ENCODE peak calls at places on chromosomes 12 and 14, in six cellular contexts. One of them, this sample, is unnamed.

GRCh38 chr14:105931808-105932483 is 405.6 kb downstream of the TMEM121 start:
- DNase-seq in IMR-90: no peak
- DNase-seq in tibial nerve: no peak
- DNase-seq in A549: peak; percentile 36
- DNase-seq in heart left ventricle: no peak
- DNase-seq in right lobe of liver: peak; percentile 8
- DNase-seq in this sample: peak; percentile 37

GRCh38 chr12:78095623-78096022 is 264.9 kb downstream of the NAV3 start:
- DNase-seq in IMR-90: no peak
- DNase-seq in tibial nerve: no peak
- DNase-seq in A549: no peak
- DNase-seq in heart left ventricle: no peak
- DNase-seq in right lobe of liver: no peak
- DNase-seq in this sample: no peak

GRCh38 chr12:104219908-104220404 is 4.4 kb downstream of the TXNRD1 start:
- DNase-seq in IMR-90: peak; percentile 83
- DNase-seq in tibial nerve: no peak
- DNase-seq in A549: peak; percentile 93
- DNase-seq in heart left ventricle: no peak
- DNase-seq in right lobe of liver: no peak
- DNase-seq in this sample: peak; percentile 55

GRCh38 chr14:30655658-30656057 is 33.5 kb downstream of the SCFD1 start:
- DNase-seq in IMR-90: no peak
- DNase-seq in tibial nerve: no peak
- DNase-seq in A549: no peak
- DNase-seq in heart left ventricle: no peak
- DNase-seq in right lobe of liver: no peak
- DNase-seq in this sample: no peak

GRCh38 chr14:83147006-83147405 is 1613.4 kb upstream of the SEL1L start:
- DNase-seq in IMR-90: peak; percentile 90
- DNase-seq in tibial nerve: no peak
- DNase-seq in A549: no peak
- DNase-seq in heart left ventricle: no peak
- DNase-seq in right lobe of liver: no peak
- DNase-seq in this sample: no peak

GRCh38 chr12:66074561-66074960 is 56.0 kb downstream of the LLPH start:
- DNase-seq in IMR-90: peak; percentile 79
- DNase-seq in tibial nerve: no peak
- DNase-seq in A549: no peak
- DNase-seq in heart left ventricle: no peak
- DNase-seq in right lobe of liver: no peak
- DNase-seq in this sample: no peak

GRCh38 chr14:87894920-87895319 is 98.1 kb downstream of the GALC start:
- DNase-seq in IMR-90: no peak
- DNase-seq in tibial nerve: no peak
- DNase-seq in A549: no peak
- DNase-seq in heart left ventricle: no peak
- DNase-seq in right lobe of liver: no peak
- DNase-seq in this sample: no peak

GRCh38 chr12:75784591-75784990 is 247.0 kb downstream of the PHLDA1 start:
- DNase-seq in IMR-90: peak; percentile 14
- DNase-seq in tibial nerve: no peak
- DNase-seq in A549: no peak
- DNase-seq in heart left ventricle: peak; percentile 47
- DNase-seq in right lobe of liver: peak; percentile 94
- DNase-seq in this sample: peak; percentile 37

GRCh38 chr12:60760965-60761364 is 1165.1 kb downstream of the SLC16A7 start:
- DNase-seq in IMR-90: no peak
- DNase-seq in tibial nerve: no peak
- DNase-seq in A549: no peak
- DNase-seq in heart left ventricle: no peak
- DNase-seq in right lobe of liver: no peak
- DNase-seq in this sample: no peak

GRCh38 chr12:80121661-80122060 is 22.3 kb downstream of the OTOGL start:
- DNase-seq in IMR-90: peak; percentile 15
- DNase-seq in tibial nerve: no peak
- DNase-seq in A549: no peak
- DNase-seq in heart left ventricle: no peak
- DNase-seq in right lobe of liver: no peak
- DNase-seq in this sample: no peak

GRCh38 chr12:12327802-12328201 is 22.2 kb downstream of the MANSC1 start:
- DNase-seq in IMR-90: peak; percentile 73
- DNase-seq in tibial nerve: peak; percentile 62
- DNase-seq in A549: peak; percentile 55
- DNase-seq in heart left ventricle: no peak
- DNase-seq in right lobe of liver: no peak
- DNase-seq in this sample: no peak

GRCh38 chr12:66662729-66663128 is 16.1 kb downstream of the GRIP1 start:
- DNase-seq in IMR-90: peak; percentile 33
- DNase-seq in tibial nerve: no peak
- DNase-seq in A549: no peak
- DNase-seq in heart left ventricle: no peak
- DNase-seq in right lobe of liver: no peak
- DNase-seq in this sample: no peak

GRCh38 chr14:95370076-95370475 is 50.4 kb upstream of the CLMN start:
- DNase-seq in IMR-90: no peak
- DNase-seq in tibial nerve: no peak
- DNase-seq in A549: no peak
- DNase-seq in heart left ventricle: no peak
- DNase-seq in right lobe of liver: no peak
- DNase-seq in this sample: no peak

GRCh38 chr12:122908915-122909314 is 13.0 kb upstream of the VPS37B start:
- DNase-seq in IMR-90: no peak
- DNase-seq in tibial nerve: no peak
- DNase-seq in A549: no peak
- DNase-seq in heart left ventricle: no peak
- DNase-seq in right lobe of liver: no peak
- DNase-seq in this sample: no peak

GRCh38 chr12:100743060-100743459 is 51.5 kb upstream of the ANO4 start:
- DNase-seq in IMR-90: no peak
- DNase-seq in tibial nerve: no peak
- DNase-seq in A549: no peak
- DNase-seq in heart left ventricle: no peak
- DNase-seq in right lobe of liver: no peak
- DNase-seq in this sample: no peak

GRCh38 chr14:58082491-58083098 is 69.4 kb downstream of the ARMH4 start:
- DNase-seq in IMR-90: peak; percentile 89
- DNase-seq in tibial nerve: no peak
- DNase-seq in A549: peak; percentile 73
- DNase-seq in heart left ventricle: no peak
- DNase-seq in right lobe of liver: no peak
- DNase-seq in this sample: no peak

GRCh38 chr12:86985298-86985697 is 729.1 kb upstream of the MGAT4C start:
- DNase-seq in IMR-90: no peak
- DNase-seq in tibial nerve: no peak
- DNase-seq in A549: no peak
- DNase-seq in heart left ventricle: no peak
- DNase-seq in right lobe of liver: no peak
- DNase-seq in this sample: no peak

GRCh38 chr14:99734406-99735051 is 50.4 kb downstream of the CYP46A1 start:
- DNase-seq in IMR-90: no peak
- DNase-seq in tibial nerve: no peak
- DNase-seq in A549: no peak
- DNase-seq in heart left ventricle: peak; percentile 26
- DNase-seq in right lobe of liver: peak; percentile 42
- DNase-seq in this sample: no peak

GRCh38 chr12:111825509-111825908 is 16.5 kb upstream of the MAPKAPK5 start:
- DNase-seq in IMR-90: no peak
- DNase-seq in tibial nerve: no peak
- DNase-seq in A549: no peak
- DNase-seq in heart left ventricle: no peak
- DNase-seq in right lobe of liver: no peak
- DNase-seq in this sample: no peak

GRCh38 chr12:31002999-31003398 is 70.7 kb upstream of the DDX11 start:
- DNase-seq in IMR-90: peak; percentile 35
- DNase-seq in tibial nerve: no peak
- DNase-seq in A549: no peak
- DNase-seq in heart left ventricle: no peak
- DNase-seq in right lobe of liver: no peak
- DNase-seq in this sample: no peak

GRCh38 chr12:10097521-10097920 is 1.3 kb downstream of the CLEC1A start:
- DNase-seq in IMR-90: no peak
- DNase-seq in tibial nerve: no peak
- DNase-seq in A549: no peak
- DNase-seq in heart left ventricle: no peak
- DNase-seq in right lobe of liver: no peak
- DNase-seq in this sample: no peak

GRCh38 chr12:98405795-98406366 is 109.5 kb upstream of the TMPO start:
- DNase-seq in IMR-90: no peak
- DNase-seq in tibial nerve: no peak
- DNase-seq in A549: no peak
- DNase-seq in heart left ventricle: no peak
- DNase-seq in right lobe of liver: no peak
- DNase-seq in this sample: no peak

GRCh38 chr12:124160102-124160501 is 134.8 kb upstream of the RFLNA start:
- DNase-seq in IMR-90: no peak
- DNase-seq in tibial nerve: no peak
- DNase-seq in A549: no peak
- DNase-seq in heart left ventricle: no peak
- DNase-seq in right lobe of liver: no peak
- DNase-seq in this sample: no peak

GRCh38 chr12:108914031-108914630 is 34.2 kb downstream of the DAO start:
- DNase-seq in IMR-90: no peak
- DNase-seq in tibial nerve: peak; percentile 66
- DNase-seq in A549: no peak
- DNase-seq in heart left ventricle: no peak
- DNase-seq in right lobe of liver: no peak
- DNase-seq in this sample: peak; percentile 27

GRCh38 chr12:14849664-14850063 is 6.3 kb upstream of the ART4 start:
- DNase-seq in IMR-90: peak; percentile 36
- DNase-seq in tibial nerve: peak; percentile 31
- DNase-seq in A549: no peak
- DNase-seq in heart left ventricle: no peak
- DNase-seq in right lobe of liver: no peak
- DNase-seq in this sample: no peak

GRCh38 chr14:49879683-49880204 is 13.1 kb upstream of the ARF6 start:
- DNase-seq in IMR-90: peak; percentile 54
- DNase-seq in tibial nerve: peak; percentile 21
- DNase-seq in A549: peak; percentile 59
- DNase-seq in heart left ventricle: no peak
- DNase-seq in right lobe of liver: peak; percentile 53
- DNase-seq in this sample: no peak

GRCh38 chr12:39033789-39034188 is 128.4 kb upstream of the CPNE8 start:
- DNase-seq in IMR-90: no peak
- DNase-seq in tibial nerve: no peak
- DNase-seq in A549: no peak
- DNase-seq in heart left ventricle: no peak
- DNase-seq in right lobe of liver: no peak
- DNase-seq in this sample: no peak

GRCh38 chr14:100775831-100776591 is 49.3 kb downstream of the DLK1 start:
- DNase-seq in IMR-90: peak; percentile 39
- DNase-seq in tibial nerve: no peak
- DNase-seq in A549: no peak
- DNase-seq in heart left ventricle: no peak
- DNase-seq in right lobe of liver: no peak
- DNase-seq in this sample: peak; percentile 82

GRCh38 chr12:52441320-52441911 is 7.2 kb upstream of the KRT75 start:
- DNase-seq in IMR-90: peak; percentile 2
- DNase-seq in tibial nerve: no peak
- DNase-seq in A549: no peak
- DNase-seq in heart left ventricle: no peak
- DNase-seq in right lobe of liver: no peak
- DNase-seq in this sample: peak; percentile 29

GRCh38 chr12:64092507-64092906 is 129.6 kb downstream of the KICS2 start:
- DNase-seq in IMR-90: no peak
- DNase-seq in tibial nerve: no peak
- DNase-seq in A549: no peak
- DNase-seq in heart left ventricle: no peak
- DNase-seq in right lobe of liver: no peak
- DNase-seq in this sample: no peak
- H3K4me3 ChIP-seq in IMR-90: no peak overlapping the region
- H3K4me3 ChIP-seq in tibial nerve: no peak overlapping the region
- H3K4me3 ChIP-seq in A549: no peak overlapping the region
- H3K4me3 ChIP-seq in heart left ventricle: no peak overlapping the region
- H3K4me3 ChIP-seq in right lobe of liver: no peak overlapping the region
- H3K4me3 ChIP-seq in this sample: no peak overlapping the region

DNA sequence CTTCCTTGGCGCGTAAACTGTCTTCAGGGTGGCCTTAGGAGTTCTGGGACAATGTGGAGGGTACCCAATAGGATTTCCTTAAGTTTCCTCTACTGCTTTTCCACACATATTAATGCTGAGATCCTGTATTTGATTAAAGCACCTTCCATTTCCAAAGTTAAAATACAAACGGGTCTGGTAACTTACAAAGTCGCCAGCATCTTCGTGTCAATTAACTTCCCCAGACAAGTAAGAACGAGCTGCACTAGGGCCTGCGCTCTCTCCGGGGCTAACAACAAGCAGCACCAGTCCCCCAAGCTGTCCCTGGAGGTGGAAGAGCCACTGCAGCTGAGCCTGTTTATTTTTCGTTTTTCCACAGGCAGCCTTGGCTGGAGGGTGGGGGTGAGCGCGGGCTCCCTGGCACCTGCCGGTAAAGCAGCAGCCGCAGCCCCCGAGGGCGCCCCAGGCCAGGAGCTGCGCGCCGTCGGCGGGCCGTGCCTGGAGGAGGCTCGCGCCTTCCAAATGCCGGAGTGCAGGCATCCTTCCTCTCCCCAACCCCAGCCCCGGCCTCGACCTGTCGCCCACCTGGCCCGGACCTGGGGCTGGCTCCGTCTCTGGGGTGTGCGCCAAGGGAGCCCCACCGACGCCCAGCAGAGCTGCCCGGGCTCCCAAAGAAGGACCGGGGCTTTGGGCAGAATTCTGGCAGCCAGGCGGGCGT is 130.7 kb downstream of the NDUFA12 start:
- DNase-seq in IMR-90: no peak
- DNase-seq in tibial nerve: no peak
- DNase-seq in A549: no peak
- DNase-seq in heart left ventricle: peak; percentile 21
- DNase-seq in right lobe of liver: no peak
- DNase-seq in this sample: no peak
- TF ChIP-seq POLR2A in IMR-90: no peak
- TF ChIP-seq POLR2A in tibial nerve: no peak
- TF ChIP-seq POLR2A in A549: no peak
- TF ChIP-seq POLR2A in heart left ventricle: no peak
- TF ChIP-seq POLR2A in right lobe of liver: no peak
- TF ChIP-seq POLR2A in this sample: no peak

GRCh38 chr12:5888816-5889315 is 56.2 kb downstream of the ANO2 start:
- DNase-seq in IMR-90: no peak
- DNase-seq in tibial nerve: no peak
- DNase-seq in A549: no peak
- DNase-seq in heart left ventricle: no peak
- DNase-seq in right lobe of liver: no peak
- DNase-seq in this sample: peak; percentile 62
- TF ChIP-seq CTCF in IMR-90: no peak
- TF ChIP-seq CTCF in tibial nerve: no peak
- TF ChIP-seq CTCF in A549: no peak
- TF ChIP-seq CTCF in heart left ventricle: no peak
- TF ChIP-seq CTCF in right lobe of liver: no peak
- TF ChIP-seq CTCF in this sample: no peak

GRCh38 chr14:64508215-64508776 is 3.7 kb downstream of the ZBTB1 start:
- DNase-seq in IMR-90: no peak
- DNase-seq in tibial nerve: no peak
- DNase-seq in A549: no peak
- DNase-seq in heart left ventricle: no peak
- DNase-seq in right lobe of liver: no peak
- DNase-seq in this sample: no peak
- H3K4me3 ChIP-seq in IMR-90: no peak overlapping the region
- H3K4me3 ChIP-seq in tibial nerve: no peak overlapping the region
- H3K4me3 ChIP-seq in A549: no peak overlapping the region
- H3K4me3 ChIP-seq in heart left ventricle: no peak overlapping the region
- H3K4me3 ChIP-seq in right lobe of liver: no peak overlapping the region
- H3K4me3 ChIP-seq in this sample: no peak overlapping the region